ENCODE peak calls at places on chromosomes 1 and 21, in five cellular contexts. R is activated CD8-positive, alpha-beta T cell treated with anti-CD3 and anti-CD28 coated beads, Interleukin-2, amount 10 ng/mL, durations not matched to agents 7 days and 5 days; J is RWPE2; V is activated naive CD4-positive, alpha-beta T cell treated with anti-CD3 and anti-CD28 coated beads, Interleukin-2, amount 50 U/mL, for 72 hours; F is natural killer cell. H is an unnamed sample.

GRCh38 chr21:29523646-29524045 is 224.9 kb downstream of the BACH1 start:
- ATAC-seq in F (no peak), J (no peak), V (no peak), R (no peak), H (peak; percentile 90)

GRCh38 chr1:212640223-212640885 is 31.8 kb downstream of the ATF3 start:
- ATAC-seq in J (no peak), F (no peak), V (no peak), R (no peak), H (no peak)

GRCh38 chr1:201329801-201330200 is 46.5 kb downstream of the PKP1 start:
- ATAC-seq in F (no peak), R (no peak), J (no peak), V (no peak), H (no peak)

GRCh38 chr1:210189426-210189825 is 43.2 kb upstream of the SERTAD4 start:
- ATAC-seq in F (no peak), R (no peak), J (no peak), V (no peak), H (no peak)

GRCh38 chr1:94318505-94319030 is 81.2 kb upstream of the ARHGAP29 start:
- ATAC-seq in R (no peak), F (no peak), V (no peak), J (no peak), H (no peak)

GRCh38 chr1:111213412-111213811 is 13.0 kb upstream of the DENND2D start:
- ATAC-seq in J (no peak), R (no peak), V (no peak), F (no peak), H (no peak)

GRCh38 chr1:31732751-31733289 is 29.0 kb upstream of the COL16A1 start:
- ATAC-seq in V (no peak), R (no peak), J (no peak), F (no peak), H (no peak)

GRCh38 chr1:24244519-24245268 is 57.6 kb upstream of the IFNLR1 start:
- ATAC-seq in R (no peak), F (no peak), J (no peak), V (no peak), H (no peak)

GRCh38 chr1:50603274-50604271 is 180.3 kb upstream of the DMRTA2 start:
- ATAC-seq in F (no peak), R (no peak), J (peak; percentile 97), V (no peak), H (peak; percentile 97)

GRCh38 chr1:88014126-88014525 is 669.9 kb upstream of the PKN2 start:
- ATAC-seq in V (no peak), J (no peak), F (no peak), R (no peak), H (no peak)